ENCODE peak calls at places on chromosomes 13 and 19, in nine cellular contexts. L is pancreas, N is anterior cingulate cortex, T is amygdala, Z is heart left ventricle, W is AG09319, M is posterior cingulate gyrus, G is T-helper 1 cell, F is tibial nerve. C is an unnamed sample.

GRCh38 chr13:57632276-57633140 is 964 bp downstream of the PCDH17 start:
- DNase-seq in T (peak), Z (peak), G (no peak), N (peak), W (no peak), L (peak), F (no peak), M (peak), C (peak)

GRCh38 chr19:29663861-29664752 is 1.2 kb upstream of the PLEKHF1 start:
- DNase-seq in M (no peak), L (no peak), T (no peak), N (no peak), F (no peak), Z (no peak), G (no peak), W (no peak), C (no peak)

GRCh38 chr19:48887861-48888612 is 10.5 kb downstream of the TULP2 start:
- DNase-seq in L (no peak), M (no peak), W (no peak), G (no peak), N (no peak), F (no peak), T (no peak), Z (no peak), C (no peak)

GRCh38 chr13:79457948-79458347 is 23.0 kb upstream of the NDFIP2 start:
- DNase-seq in L (no peak), N (no peak), M (no peak), F (no peak), W (peak), G (no peak), Z (no peak), T (no peak), C (no peak)

GRCh38 chr13:43784491-43784890 is 2.3 kb downstream of the ENOX1 start:
- DNase-seq in L (no peak), G (no peak), M (no peak), Z (no peak), F (no peak), W (no peak), T (no peak), N (no peak), C (no peak)

GRCh38 chr19:19261350-19262189 is 11.5 kb downstream of the TM6SF2 start:
- DNase-seq in M (peak), N (no peak), T (no peak), G (no peak), F (no peak), Z (peak), L (no peak), W (no peak), C (no peak)

GRCh38 chr13:109162248-109163051 is 533.0 kb downstream of the MYO16 start:
- DNase-seq in T (no peak), W (no peak), G (no peak), Z (no peak), F (no peak), L (no peak), N (no peak), M (no peak), C (no peak)

GRCh38 chr13:45332831-45333219 is 8.2 kb downstream of the TPT1 start:
- DNase-seq in N (no peak), F (no peak), M (no peak), L (no peak), W (no peak), T (no peak), G (no peak), Z (no peak), C (no peak)

GRCh38 chr19:39144487-39145071 is 19.0 kb downstream of the PAK4 start:
- DNase-seq in N (no peak), T (peak), Z (no peak), G (no peak), L (no peak), W (no peak), M (no peak), F (no peak), C (no peak)

GRCh38 chr19:19615086-19615485 is 3.4 kb downstream of the PBX4 start:
- DNase-seq in Z (no peak), M (no peak), N (no peak), W (no peak), T (no peak), G (no peak), L (no peak), F (no peak), C (no peak)

GRCh38 chr13:70849267-70849666 is 741.0 kb upstream of the KLHL1 start:
- DNase-seq in T (no peak), N (no peak), L (no peak), M (no peak), W (no peak), F (no peak), Z (no peak), G (no peak), C (no peak)

GRCh38 chr19:18932216-18932841 is 8.7 kb downstream of the HOMER3 start:
- DNase-seq in T (peak), M (peak), F (peak), W (no peak), L (peak), G (peak), Z (peak), N (peak), C (peak)

GRCh38 chr19:10420444-10421239 is at the start of gene PDE4A:
- DNase-seq in F (no peak), M (no peak), T (no peak), W (no peak), G (no peak), Z (no peak), N (no peak), L (no peak), C (no peak)

C was measured in psoas muscle.